ENCODE peak calls at places on chromosomes 7 and 10, in five cellular contexts. E, D, Q, F and H are unnamed samples.
A peak's percentile ranks its signal among the peaks of the same experiment; 100 is the strongest.

GRCh38 chr7:1536768-1537630 is 6.5 kb downstream of the MAFK start:
- DNase-seq in E (peak; percentile 99), D (peak; percentile 86), Q (peak; percentile 83), F (peak; percentile 97), H (peak; percentile 97)

GRCh38 chr10:17616403-17617030 is 657 bp downstream of the HACD1 start:
- DNase-seq in E (peak; percentile 81), D (peak; percentile 78), Q (peak; percentile 91), F (peak; percentile 39), H (peak; percentile 36)

GRCh38 chr7:106057962-106058901 is 53.9 kb downstream of the SYPL1 start:
- DNase-seq in E (no peak), D (no peak), Q (peak; percentile 74), F (peak; percentile 93), H (no peak)

GRCh38 chr7:135253851-135254815 is 20.5 kb downstream of the STRA8 start:
- DNase-seq in E (peak; percentile 32), D (no peak), Q (no peak), F (peak; percentile 74), H (peak; percentile 68)

GRCh38 chr10:132993271-132994260 is 51.2 kb upstream of the CFAP46 start:
- DNase-seq in E (no peak), D (no peak), Q (no peak), F (no peak), H (no peak)

GRCh38 chr10:100447648-100448047 is 15.2 kb upstream of the WNT8B start:
- DNase-seq in E (no peak), D (no peak), Q (no peak), F (no peak), H (no peak)

GRCh38 chr10:43873717-43874116 is 225.0 kb upstream of the ZNF32 start:
- DNase-seq in E (no peak), D (no peak), Q (no peak), F (no peak), H (no peak)

GRCh38 chr7:132580717-132581285 is 4.5 kb upstream of the PLXNA4 start:
- DNase-seq in E (peak; percentile 89), D (peak; percentile 88), Q (peak; percentile 87), F (peak; percentile 71), H (peak; percentile 53)

GRCh38 chr7:98659746-98660145 is 42.7 kb downstream of the NPTX2 start:
- DNase-seq in E (no peak), D (no peak), Q (no peak), F (no peak), H (no peak)

GRCh38 chr7:4880218-4880617 is 3.3 kb downstream of the RADIL start:
- DNase-seq in E (no peak), D (no peak), Q (no peak), F (no peak), H (no peak)

GRCh38 chr10:131134001-131134576 is 177.4 kb downstream of the TCERG1L start:
- DNase-seq in E (no peak), D (no peak), Q (no peak), F (no peak), H (no peak)

GRCh38 chr10:10846476-10846875 is 171.2 kb upstream of the CELF2 start:
- DNase-seq in E (no peak), D (no peak), Q (no peak), F (no peak), H (no peak)

GRCh38 chr10:70915806-70916205 is 27.4 kb upstream of the PCBD1 start:
- DNase-seq in E (no peak), D (no peak), Q (no peak), F (no peak), H (no peak)

GRCh38 chr10:94963901-94964300 is 25.4 kb downstream of the CYP2C9 start:
- DNase-seq in E (peak; percentile 76), D (peak; percentile 38), Q (peak; percentile 90), F (peak; percentile 51), H (peak; percentile 8)

GRCh38 chr10:114856544-114857287 is 35.1 kb downstream of the FHIP2A start:
- DNase-seq in E (no peak), D (no peak), Q (no peak), F (peak; percentile 65), H (peak; percentile 91)

GRCh38 chr7:16189026-16189715 is 232.2 kb downstream of the CRPPA start:
- DNase-seq in E (no peak), D (no peak), Q (no peak), F (no peak), H (peak; percentile 51)

GRCh38 chr10:52486840-52487611 is 172.9 kb downstream of the DKK1 start:
- DNase-seq in E (peak; percentile 11), D (no peak), Q (no peak), F (peak; percentile 100), H (peak; percentile 91)

GRCh38 chr7:131691454-131692130 is 135.2 kb upstream of the PODXL start:
- DNase-seq in E (no peak), D (no peak), Q (no peak), F (no peak), H (no peak)

GRCh38 chr10:132001238-132001977 is 19.7 kb upstream of the BNIP3 start:
- DNase-seq in E (no peak), D (peak; percentile 89), Q (no peak), F (peak; percentile 43), H (peak; percentile 25)

GRCh38 chr7:44072364-44073231 is 7.2 kb upstream of the PGAM2 start:
- DNase-seq in E (peak; percentile 84), D (peak; percentile 80), Q (peak; percentile 74), F (peak; percentile 98), H (peak; percentile 71)

GRCh38 chr7:44534501-44534900 is 6.6 kb downstream of the NPC1L1 start:
- DNase-seq in E (peak; percentile 56), D (peak; percentile 85), Q (peak; percentile 82), F (peak; percentile 47), H (no peak)

GRCh38 chr10:58137813-58138212 is 129.9 kb downstream of the IPMK start:
- DNase-seq in E (no peak), D (no peak), Q (no peak), F (no peak), H (no peak)

GRCh38 chr10:48684792-48685651 is at the start of gene WDFY4:
- DNase-seq in E (no peak), D (no peak), Q (no peak), F (no peak), H (no peak)

GRCh38 chr10:71970331-71970730 is 6.1 kb downstream of the CHST3 start:
- DNase-seq in E (no peak), D (peak; percentile 83), Q (peak; percentile 78), F (peak; percentile 69), H (no peak)

GRCh38 chr10:35294506-35294905 is 41.8 kb upstream of the CCNY start:
- DNase-seq in E (no peak), D (no peak), Q (no peak), F (no peak), H (no peak)

GRCh38 chr10:8392216-8392615 is 337.7 kb downstream of the GATA3 start:
- DNase-seq in E (no peak), D (no peak), Q (no peak), F (peak; percentile 69), H (peak; percentile 86)

GRCh38 chr7:13068032-13068431 is 380.6 kb downstream of the ARL4A start:
- DNase-seq in E (no peak), D (no peak), Q (no peak), F (no peak), H (no peak)

GRCh38 chr7:107900496-107900895 is 9.5 kb downstream of the DLD start:
- DNase-seq in E (no peak), D (no peak), Q (no peak), F (no peak), H (no peak)

GRCh38 chr7:107907790-107908189 is 16.8 kb downstream of the DLD start:
- DNase-seq in E (no peak), D (no peak), Q (no peak), F (no peak), H (no peak)

GRCh38 chr7:107898997-107899594 is 8.1 kb downstream of the DLD start:
- DNase-seq in E (no peak), D (no peak), Q (no peak), F (no peak), H (no peak)

GRCh38 chr7:107902381-107902780 is 11.4 kb downstream of the DLD start:
- DNase-seq in E (no peak), D (no peak), Q (peak; percentile 13), F (no peak), H (peak; percentile 31)
- H4K20me1 ChIP-seq in E (peaks cover 28% of the 10 kb centered on the region), D (no peaks in the 10 kb centered on the region), Q (peaks cover 38% of the 10 kb centered on the region), F (peaks cover 18% of the 10 kb centered on the region), H (peaks cover 14% of the 10 kb centered on the region)

GRCh38 chr10:96565774-96566173 is 21.0 kb downstream of the TM9SF3 start:
- DNase-seq in E (no peak), D (no peak), Q (no peak), F (peak; percentile 30), H (peak; percentile 70)
- H4K20me1 ChIP-seq in E (peaks cover 79% of the 10 kb centered on the region), D (no peaks in the 10 kb centered on the region), Q (peaks cover 31% of the 10 kb centered on the region), F (peaks cover 28% of the 10 kb centered on the region), H (peaks cover 95% of the 10 kb centered on the region)

DNA sequence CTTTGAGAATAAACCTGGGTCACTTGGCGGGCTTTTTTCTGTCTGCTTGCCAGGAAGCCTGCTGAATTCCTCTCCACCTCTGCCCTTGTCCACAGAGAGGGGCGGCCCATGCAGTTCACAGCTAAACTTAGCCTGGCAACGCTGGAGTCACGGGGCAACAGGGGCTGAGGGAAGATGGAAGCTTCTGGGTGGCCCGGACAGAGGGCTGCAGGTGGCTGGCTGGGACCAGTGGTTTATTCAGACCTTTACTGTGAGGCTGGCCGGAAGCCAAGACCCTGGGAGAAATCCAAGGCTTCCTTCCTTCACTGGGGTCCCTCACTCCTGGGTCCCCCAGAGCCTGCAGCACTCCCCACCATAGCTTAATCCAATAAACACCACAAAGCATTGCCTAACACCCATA is 17.0 kb downstream of the ITPRIP start:
- DNase-seq in E (no peak), D (no peak), Q (no peak), F (no peak), H (no peak)
- H4K20me1 ChIP-seq in E (peaks cover 3% of the 10 kb centered on the region), D (no peaks in the 10 kb centered on the region), Q (peaks cover 72% of the 10 kb centered on the region), F (peaks cover 24% of the 10 kb centered on the region), H (peaks cover 100% of the 10 kb centered on the region)

DNA sequence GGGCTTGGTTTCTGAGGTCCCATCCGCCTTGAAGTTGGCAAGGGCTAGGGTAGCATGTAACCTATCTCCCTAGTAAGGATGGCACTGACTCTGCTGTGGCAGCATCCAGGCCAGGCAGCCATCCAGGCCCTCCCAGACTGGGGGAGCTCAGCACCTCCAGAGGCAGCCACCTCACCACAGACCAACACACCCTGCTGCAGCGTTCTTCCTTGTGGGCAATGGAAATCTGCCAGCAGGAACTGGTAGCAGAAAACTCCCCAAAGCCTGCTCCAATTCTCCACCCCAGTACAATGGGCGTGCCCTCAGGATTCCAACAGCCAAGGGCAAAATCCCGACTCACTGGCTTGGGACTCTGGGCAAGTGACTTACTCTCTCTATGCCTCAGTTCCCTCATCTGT is 27.5 kb downstream of the DLG5 start:
- DNase-seq in E (no peak), D (no peak), Q (no peak), F (peak; percentile 99), H (peak; percentile 46)
- H4K20me1 ChIP-seq in E (peaks cover 35% of the 10 kb centered on the region), D (no peaks in the 10 kb centered on the region), Q (peaks cover 64% of the 10 kb centered on the region), F (peaks cover 12% of the 10 kb centered on the region), H (peaks cover 74% of the 10 kb centered on the region)

GRCh38 chr10:69139961-69140360 is 16.0 kb downstream of the VPS26A start:
- DNase-seq in E (no peak), D (no peak), Q (no peak), F (no peak), H (no peak)
- H4K20me1 ChIP-seq in E (peaks cover 5% of the 10 kb centered on the region), D (no peaks in the 10 kb centered on the region), Q (peaks cover 36% of the 10 kb centered on the region), F (no peaks in the 10 kb centered on the region), H (peaks cover 39% of the 10 kb centered on the region)